ENCODE peak calls at places on chromosome 11, in four cellular contexts. One of them, this sample, is unnamed.
A peak's percentile ranks its signal among the peaks of the same experiment; 100 is the strongest.

GRCh38 chr11:115342142-115342541 is 162.1 kb downstream of the CADM1 start:
- DNase-seq in HepG2: no peak
- DNase-seq in A549: no peak
- DNase-seq in K562: no peak
- DNase-seq in this sample: no peak

GRCh38 chr11:76172583-76172982 is 33.7 kb downstream of the WNT11 start:
- DNase-seq in A549: no peak
- DNase-seq in K562: no peak
- DNase-seq in HepG2: no peak
- DNase-seq in this sample: no peak

GRCh38 chr11:3096909-3097395 is 39.7 kb upstream of the CARS1 start:
- DNase-seq in A549: no peak
- DNase-seq in HepG2: no peak
- DNase-seq in K562: no peak
- DNase-seq in this sample: no peak

GRCh38 chr11:114075891-114076441 is 16.5 kb downstream of the ZBTB16 start:
- DNase-seq in HepG2: peak; percentile 15
- DNase-seq in A549: peak; percentile 30
- DNase-seq in K562: peak; percentile 63
- DNase-seq in this sample: peak; percentile 69

GRCh38 chr11:106391771-106392412 is 314.4 kb downstream of the AASDHPPT start:
- DNase-seq in K562: no peak
- DNase-seq in HepG2: no peak
- DNase-seq in A549: no peak
- DNase-seq in this sample: no peak

GRCh38 chr11:66815646-66816045 is 27.6 kb upstream of the RCE1 start:
- DNase-seq in K562: no peak
- DNase-seq in A549: no peak
- DNase-seq in HepG2: no peak
- DNase-seq in this sample: no peak

GRCh38 chr11:83007909-83008580 is 63.7 kb downstream of the RAB30 start:
- DNase-seq in K562: peak; percentile 91
- DNase-seq in HepG2: peak; percentile 88
- DNase-seq in A549: no peak
- DNase-seq in this sample: peak; percentile 17

GRCh38 chr11:76806131-76806530 is 23.0 kb downstream of the TSKU start:
- DNase-seq in A549: no peak
- DNase-seq in K562: no peak
- DNase-seq in HepG2: no peak
- DNase-seq in this sample: no peak

GRCh38 chr11:13183094-13183825 is 94.3 kb upstream of the BMAL1 start:
- DNase-seq in HepG2: peak; percentile 28
- DNase-seq in K562: peak; percentile 17
- DNase-seq in A549: peak; percentile 53
- DNase-seq in this sample: no peak

GRCh38 chr11:94507485-94507884 is 4.8 kb upstream of the C11orf97 start:
- DNase-seq in A549: no peak
- DNase-seq in K562: no peak
- DNase-seq in HepG2: no peak
- DNase-seq in this sample: no peak

GRCh38 chr11:95985174-95985808 is 61.4 kb upstream of the MTMR2 start:
- DNase-seq in K562: peak; percentile 27
- DNase-seq in A549: peak; percentile 16
- DNase-seq in HepG2: no peak
- DNase-seq in this sample: no peak

GRCh38 chr11:69467196-69467595 is 14.3 kb upstream of the LINC01488 start:
- DNase-seq in HepG2: no peak
- DNase-seq in K562: no peak
- DNase-seq in A549: no peak
- DNase-seq in this sample: no peak

GRCh38 chr11:73141031-73141308 is 1.1 kb downstream of the FCHSD2 start:
- DNase-seq in A549: peak; percentile 17
- DNase-seq in K562: peak; percentile 35
- DNase-seq in HepG2: no peak
- DNase-seq in this sample: no peak
- TF ChIP-seq HMGXB4 in A549: no peak
- TF ChIP-seq HMGXB4 in K562: no peak
- TF ChIP-seq HMGXB4 in HepG2: no peak
- TF ChIP-seq HMGXB4 in this sample: peak; percentile 31

DNA sequence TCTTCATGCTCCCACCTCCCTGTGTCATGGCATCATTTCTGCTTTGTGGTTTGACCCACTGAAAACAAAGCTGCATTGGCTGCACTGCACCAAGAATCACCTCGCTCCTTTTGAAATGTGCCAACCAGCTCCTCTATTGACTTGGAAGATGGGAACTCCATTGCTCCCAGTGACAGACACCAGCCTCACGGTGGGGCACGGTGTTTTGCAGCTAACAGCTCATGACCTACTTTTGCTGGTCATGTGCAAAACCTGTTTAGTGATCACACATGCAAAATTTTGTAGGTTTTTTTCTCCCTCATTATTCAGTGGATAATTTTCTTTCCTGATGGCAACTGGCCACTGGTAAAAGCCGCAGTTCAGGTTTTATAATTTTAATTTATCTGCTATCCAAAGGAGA is 36.8 kb downstream of the ARFGAP2 start:
- DNase-seq in A549: no peak
- DNase-seq in K562: no peak
- DNase-seq in HepG2: no peak
- DNase-seq in this sample: no peak
- TF ChIP-seq HMGXB4 in A549: no peak
- TF ChIP-seq HMGXB4 in K562: no peak
- TF ChIP-seq HMGXB4 in HepG2: no peak
- TF ChIP-seq HMGXB4 in this sample: no peak

GRCh38 chr11:61080526-61080925 is 21.8 kb upstream of the CD5 start:
- DNase-seq in K562: no peak
- DNase-seq in A549: no peak
- DNase-seq in HepG2: no peak
- DNase-seq in this sample: no peak

GRCh38 chr11:61082931-61083531 is 19.3 kb upstream of the CD5 start:
- DNase-seq in A549: no peak
- DNase-seq in K562: no peak
- DNase-seq in HepG2: no peak
- DNase-seq in this sample: no peak

GRCh38 chr11:61080986-61081590 is 21.2 kb upstream of the CD5 start:
- DNase-seq in K562: no peak
- DNase-seq in A549: no peak
- DNase-seq in HepG2: no peak
- DNase-seq in this sample: no peak

GRCh38 chr11:61083601-61084147 is 18.6 kb upstream of the CD5 start:
- DNase-seq in A549: no peak
- DNase-seq in K562: no peak
- DNase-seq in HepG2: no peak
- DNase-seq in this sample: no peak

GRCh38 chr11:61082161-61082870 is 20.0 kb upstream of the CD5 start:
- DNase-seq in K562: no peak
- DNase-seq in HepG2: no peak
- DNase-seq in A549: no peak
- DNase-seq in this sample: no peak
- TF ChIP-seq HMGXB4 in K562: no peak
- TF ChIP-seq HMGXB4 in HepG2: no peak
- TF ChIP-seq HMGXB4 in A549: no peak
- TF ChIP-seq HMGXB4 in this sample: no peak

DNA sequence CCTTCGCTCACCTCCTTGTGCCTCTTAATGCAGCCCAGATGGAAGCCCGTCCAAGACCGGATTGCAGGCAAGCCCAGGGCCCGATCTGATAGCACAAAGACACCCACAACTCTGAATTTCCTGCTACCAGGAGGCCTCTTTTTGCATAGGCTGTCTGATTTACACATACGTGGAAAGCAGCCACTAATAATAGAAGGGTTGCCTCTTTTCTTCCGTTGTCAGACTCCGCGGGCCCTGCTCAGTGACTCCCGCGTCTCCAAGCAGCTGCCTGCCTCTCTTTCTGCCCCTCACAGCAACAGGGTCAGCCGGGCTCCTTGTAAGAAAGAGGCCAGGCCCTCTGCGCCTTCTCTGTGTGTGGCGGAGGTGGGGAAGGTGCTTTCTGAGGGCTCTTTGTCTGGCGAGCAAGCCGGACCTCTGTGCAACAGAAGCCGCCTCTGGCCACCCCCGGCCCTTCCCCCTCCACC is 26.7 kb downstream of the FLI1 start:
- DNase-seq in HepG2: no peak
- DNase-seq in A549: no peak
- DNase-seq in K562: no peak
- DNase-seq in this sample: peak; percentile 50
- TF ChIP-seq HMGXB4 in HepG2: no peak
- TF ChIP-seq HMGXB4 in A549: no peak
- TF ChIP-seq HMGXB4 in K562: no peak
- TF ChIP-seq HMGXB4 in this sample: no peak

GRCh38 chr11:1302041-1302460 is 7.4 kb downstream of the TOLLIP start:
- DNase-seq in A549: no peak
- DNase-seq in K562: no peak
- DNase-seq in HepG2: no peak
- DNase-seq in this sample: no peak
- TF ChIP-seq HMGXB4 in A549: no peak
- TF ChIP-seq HMGXB4 in K562: no peak
- TF ChIP-seq HMGXB4 in HepG2: no peak
- TF ChIP-seq HMGXB4 in this sample: no peak

DNA sequence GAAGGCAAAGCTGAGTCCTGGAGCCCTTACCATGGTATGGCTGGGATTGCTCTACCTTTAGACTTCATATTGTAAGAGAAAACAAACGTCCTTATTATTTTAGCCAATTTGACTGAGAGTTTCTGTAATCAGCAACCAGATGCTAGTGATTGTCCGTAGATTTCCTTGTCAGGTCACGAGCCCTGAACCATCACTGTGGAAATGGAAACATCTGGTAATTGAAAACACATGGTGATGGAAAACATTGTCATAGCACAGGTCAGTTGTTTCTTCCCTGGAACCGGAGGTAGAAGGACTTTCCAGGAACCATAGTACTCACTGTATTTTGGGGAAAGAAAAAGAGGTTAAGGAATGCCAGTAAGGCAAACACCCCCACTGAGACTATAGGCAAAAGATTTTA is 40.5 kb upstream of the DEUP1 start:
- DNase-seq in HepG2: no peak
- DNase-seq in K562: no peak
- DNase-seq in A549: no peak
- DNase-seq in this sample: no peak
- TF ChIP-seq HMGXB4 in HepG2: no peak
- TF ChIP-seq HMGXB4 in K562: no peak
- TF ChIP-seq HMGXB4 in A549: no peak
- TF ChIP-seq HMGXB4 in this sample: no peak

GRCh38 chr11:29343465-29344333 is 673.1 kb downstream of the KCNA4 start:
- DNase-seq in A549: peak; percentile 72
- DNase-seq in K562: peak; percentile 32
- DNase-seq in HepG2: peak; percentile 28
- DNase-seq in this sample: peak; percentile 80
- TF ChIP-seq HMGXB4 in A549: no peak
- TF ChIP-seq HMGXB4 in K562: no peak
- TF ChIP-seq HMGXB4 in HepG2: no peak
- TF ChIP-seq HMGXB4 in this sample: no peak

GRCh38 chr11:68329496-68329895 is 17.1 kb downstream of the LRP5 start:
- DNase-seq in HepG2: no peak
- DNase-seq in K562: no peak
- DNase-seq in A549: no peak
- DNase-seq in this sample: no peak

GRCh38 chr11:68326334-68327215 is 14.2 kb downstream of the LRP5 start:
- DNase-seq in A549: no peak
- DNase-seq in K562: no peak
- DNase-seq in HepG2: peak; percentile 69
- DNase-seq in this sample: no peak

GRCh38 chr11:68327586-68328370 is 15.4 kb downstream of the LRP5 start:
- DNase-seq in K562: no peak
- DNase-seq in A549: no peak
- DNase-seq in HepG2: no peak
- DNase-seq in this sample: no peak

GRCh38 chr11:68329993-68330699 is 17.8 kb downstream of the LRP5 start:
- DNase-seq in A549: no peak
- DNase-seq in K562: no peak
- DNase-seq in HepG2: no peak
- DNase-seq in this sample: no peak

GRCh38 chr11:68328374-68329091 is 16.1 kb downstream of the LRP5 start:
- DNase-seq in HepG2: peak; percentile 86
- DNase-seq in A549: no peak
- DNase-seq in K562: no peak
- DNase-seq in this sample: peak; percentile 63
- TF ChIP-seq HMGXB4 in HepG2: no peak
- TF ChIP-seq HMGXB4 in A549: no peak
- TF ChIP-seq HMGXB4 in K562: no peak
- TF ChIP-seq HMGXB4 in this sample: no peak

This sample was measured in WTC11.